ENCODE peak calls at places on chromosome 17, in seven cellular contexts. W is Peyer's patch, Q is stomach, S is colonic mucosa, C is lung, O is mucosa of descending colon, X is tibial artery. H is an unnamed sample. For H3K36me3, the result is how much of the 10 kb centered on the place peaks cover.

GRCh38 chr17:5758651-5759050 is 174.3 kb upstream of the NLRP1 start:
- DNase-seq in C (no peak), Q (no peak), X (no peak), S (peak), W (peak), O (no peak), H (peak)

GRCh38 chr17:28957992-28958355 is 6.7 kb upstream of the PHF12 start:
- DNase-seq in W (no peak), O (no peak), S (no peak), Q (no peak), C (no peak), X (peak), H (no peak)

GRCh38 chr17:15493031-15493750 is 25.8 kb upstream of the CDRT4 start:
- DNase-seq in O (no peak), W (no peak), X (no peak), C (no peak), S (no peak), Q (no peak), H (no peak)

GRCh38 chr17:17425591-17425990 is 51.2 kb upstream of the MED9 start:
- DNase-seq in X (no peak), Q (no peak), C (no peak), O (no peak), S (no peak), W (no peak), H (peak)

GRCh38 chr17:13484020-13484419 is 117.7 kb downstream of the HS3ST3A1 start:
- DNase-seq in O (no peak), W (no peak), S (no peak), C (no peak), X (no peak), Q (no peak), H (no peak)

GRCh38 chr17:67110619-67111018 is 66.3 kb downstream of the CACNG1 start:
- DNase-seq in O (no peak), X (no peak), W (no peak), S (no peak), C (no peak), Q (no peak), H (no peak)

GRCh38 chr17:59345476-59345875 is 14.0 kb downstream of the YPEL2 start:
- DNase-seq in Q (no peak), W (no peak), S (no peak), C (no peak), O (no peak), X (no peak), H (peak)

GRCh38 chr17:31431795-31432658 is 40.6 kb downstream of the RAB11FIP4 start:
- DNase-seq in S (no peak), Q (no peak), W (no peak), C (no peak), O (peak), X (no peak), H (no peak)

GRCh38 chr17:76276461-76277299 is 11.5 kb downstream of the UBALD2 start:
- DNase-seq in Q (no peak), C (no peak), O (no peak), W (no peak), X (no peak), S (no peak), H (peak)

GRCh38 chr17:2854662-2855061 is 58.4 kb downstream of the RAP1GAP2 start:
- DNase-seq in W (no peak), O (no peak), S (peak), Q (peak), X (no peak), C (no peak), H (peak)

GRCh38 chr17:43019418-43019817 is 2.8 kb downstream of the VAT1 start:
- DNase-seq in W (peak), C (no peak), X (no peak), S (no peak), O (no peak), Q (no peak), H (no peak)

GRCh38 chr17:40290629-40291296 is 3.1 kb downstream of the CDC6 start:
- DNase-seq in O (no peak), S (peak), Q (peak), X (no peak), W (peak), C (peak), H (peak)

GRCh38 chr17:62895650-62896301 is 70.3 kb upstream of the TANC2 start:
- DNase-seq in Q (no peak), W (no peak), S (no peak), O (no peak), X (no peak), C (no peak), H (no peak)

GRCh38 chr17:8455660-8456059 is 20.0 kb downstream of the NDEL1 start:
- DNase-seq in Q (no peak), S (no peak), C (no peak), O (no peak), X (no peak), W (no peak), H (no peak)

GRCh38 chr17:47285003-47285402 is 31.4 kb downstream of the ITGB3 start:
- DNase-seq in O (no peak), S (no peak), W (no peak), C (no peak), X (no peak), Q (no peak), H (no peak)

GRCh38 chr17:20896153-20896649 is 146.6 kb downstream of the USP22 start:
- DNase-seq in O (no peak), C (peak), Q (peak), S (peak), X (no peak), W (no peak), H (no peak)

GRCh38 chr17:49494937-49495841 is at the start of gene NGFR:
- DNase-seq in W (peak), C (no peak), S (peak), X (no peak), O (peak), Q (no peak), H (peak)

GRCh38 chr17:62653002-62653830 is 25.7 kb downstream of the MRC2 start:
- DNase-seq in S (peak), O (peak), Q (peak), W (peak), C (peak), X (peak), H (peak)

GRCh38 chr17:36611345-36612072 is 10.1 kb downstream of the MRM1 start:
- DNase-seq in X (no peak), W (no peak), Q (no peak), C (no peak), O (no peak), S (no peak), H (no peak)

GRCh38 chr17:50115744-50116143 is 14.2 kb downstream of the SAMD14 start:
- DNase-seq in S (no peak), X (no peak), Q (peak), W (no peak), O (no peak), C (no peak), H (no peak)

GRCh38 chr17:54901230-54901847 is 687 bp downstream of the TOM1L1 start:
- DNase-seq in W (peak), O (no peak), S (peak), X (no peak), C (peak), Q (no peak), H (no peak)

GRCh38 chr17:49603238-49603637 is 27.6 kb downstream of the NXPH3 start:
- DNase-seq in C (no peak), S (no peak), O (no peak), Q (no peak), X (no peak), W (no peak), H (no peak)

GRCh38 chr17:40563371-40564052 is 1.8 kb downstream of the CCR7 start:
- DNase-seq in O (no peak), Q (peak), X (peak), C (no peak), S (no peak), W (no peak), H (no peak)

GRCh38 chr17:83071966-83072562 is 7.3 kb upstream of the METRNL start:
- DNase-seq in O (no peak), X (no peak), W (no peak), Q (no peak), C (no peak), S (no peak), H (peak)

GRCh38 chr17:48127371-48128051 is 19.9 kb downstream of the SNX11 start:
- DNase-seq in C (no peak), X (no peak), S (no peak), O (no peak), W (peak), Q (no peak), H (no peak)

GRCh38 chr17:79927136-79927661 is 88.0 kb upstream of the CBX4 start:
- DNase-seq in W (no peak), Q (no peak), O (peak), X (no peak), C (no peak), S (no peak), H (no peak)

GRCh38 chr17:76585048-76585648 is 512 bp downstream of the ST6GALNAC2 start:
- DNase-seq in X (no peak), S (peak), O (no peak), W (no peak), C (no peak), Q (peak), H (no peak)

GRCh38 chr17:7842950-7843535 is 9.0 kb downstream of the KDM6B start:
- DNase-seq in X (peak), W (peak), C (peak), Q (peak), S (peak), O (peak), H (peak)

DNA sequence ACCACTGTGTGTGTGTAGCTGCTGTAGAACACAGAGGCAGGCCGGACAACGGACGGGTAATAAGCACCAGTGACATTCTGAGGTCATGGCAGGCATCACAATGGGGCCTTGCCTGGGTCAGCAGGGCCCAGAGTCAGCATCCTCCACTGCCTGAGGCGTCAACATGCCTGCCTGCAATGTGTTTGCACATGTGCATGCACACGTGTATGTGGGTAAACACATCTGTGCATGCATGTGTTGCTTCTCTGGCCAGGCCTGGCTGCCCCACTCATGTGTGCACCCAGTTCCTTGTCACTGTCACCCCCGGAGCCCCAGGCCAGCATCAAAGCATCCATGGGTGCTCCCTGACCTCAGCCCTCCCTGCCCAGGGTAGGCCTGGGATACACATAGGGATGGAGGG is 43.3 kb downstream of the LGALS9 start:
- DNase-seq in S (no peak), O (no peak), C (no peak), W (no peak), X (peak), Q (no peak), H (no peak)
- H3K36me3 ChIP-seq in S (under half), O (under half), C (under half), W (under half), X (under half), Q (under half), H (under half)

DNA sequence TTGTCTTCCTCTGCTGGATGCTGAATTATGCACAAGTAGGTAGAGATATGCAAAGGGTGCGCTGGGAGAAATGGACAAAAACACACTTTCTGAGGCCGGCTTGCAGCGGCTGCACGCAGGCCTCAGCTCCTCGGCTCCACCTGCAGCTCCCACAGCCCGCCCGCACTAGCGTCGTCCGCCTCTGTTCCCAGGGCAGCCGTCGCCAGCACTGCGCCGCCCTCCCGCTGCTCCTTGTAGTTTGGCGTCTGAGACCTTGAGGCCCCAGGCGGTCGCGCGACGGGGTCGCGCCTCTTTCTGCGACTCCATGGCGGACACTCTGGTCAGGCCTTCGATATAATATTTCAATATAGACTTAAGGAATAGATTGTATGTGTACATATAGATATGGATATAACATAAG is 24.8 kb downstream of the SLFN12 start:
- DNase-seq in S (no peak), Q (no peak), O (no peak), C (no peak), X (no peak), W (no peak), H (no peak)
- H3K36me3 ChIP-seq in S (under half), Q (half or more), O (under half), C (under half), X (half or more), W (under half), H (under half)

DNA sequence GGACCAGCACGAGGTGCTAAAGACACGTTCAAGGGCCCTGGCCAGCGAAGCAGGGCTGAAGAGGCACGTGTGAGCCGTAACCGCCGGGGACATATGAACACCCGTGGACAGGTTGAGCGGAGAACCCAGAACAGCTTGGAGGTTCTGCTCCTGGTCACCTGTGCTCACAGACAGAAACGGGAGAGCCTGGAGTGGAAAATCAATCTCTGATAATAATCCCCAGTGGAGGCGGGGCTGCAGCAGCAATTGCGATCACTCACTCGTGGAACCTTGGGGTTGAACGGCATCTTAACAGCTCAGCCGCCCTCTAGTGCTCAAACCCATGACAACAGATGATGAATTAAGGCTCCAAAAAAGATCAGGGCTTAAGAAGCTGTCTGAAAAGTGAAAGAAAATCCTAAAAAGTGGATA is 25.6 kb downstream of the WIPI1 start:
- DNase-seq in S (peak), X (peak), C (no peak), Q (no peak), W (no peak), O (no peak), H (peak)
- H3K36me3 ChIP-seq in S (under half), X (half or more), C (half or more), Q (half or more), W (under half), O (under half), H (under half)

GRCh38 chr17:78679495-78680395 is 102.3 kb downstream of the CYTH1 start:
- DNase-seq in W (peak), C (no peak), X (no peak), Q (no peak), S (no peak), O (no peak), H (no peak)
- H3K36me3 ChIP-seq in W (under half), C (under half), X (half or more), Q (half or more), S (under half), O (under half), H (under half)

DNA sequence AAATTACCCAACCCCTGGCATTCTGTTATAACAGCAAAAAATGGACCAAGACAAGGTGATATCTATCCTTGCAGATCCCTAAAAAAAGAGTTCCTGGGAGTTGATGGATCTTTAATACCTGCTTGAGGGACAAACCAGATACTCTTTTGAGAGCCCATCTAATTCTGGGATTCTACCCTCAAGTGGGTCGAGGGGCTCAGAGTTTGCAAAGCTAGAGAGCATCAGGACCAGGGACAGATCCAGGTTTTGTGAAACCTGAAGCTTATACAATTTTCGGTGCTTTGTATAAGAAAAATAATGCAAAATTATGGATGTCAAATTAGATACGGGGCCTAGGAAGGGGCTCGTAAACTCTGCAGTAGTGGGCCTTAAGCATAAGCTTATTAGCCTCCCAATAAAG is 130.5 kb upstream of the CRHR1 start:
- DNase-seq in S (no peak), C (no peak), W (no peak), Q (no peak), O (no peak), X (no peak), H (peak)
- H3K36me3 ChIP-seq in S (under half), C (under half), W (under half), Q (under half), O (under half), X (under half), H (under half)

GRCh38 chr17:81905993-81906392 is 4.0 kb downstream of the NPB start:
- DNase-seq in Q (no peak), X (no peak), S (no peak), W (no peak), O (peak), C (no peak), H (no peak)
- H3K36me3 ChIP-seq in Q (half or more), X (half or more), S (under half), W (under half), O (under half), C (under half), H (under half)